ENCODE peak calls at places on chromosome 4, in five cellular contexts. W is CD8-positive, alpha-beta memory T cell; Y is neural crest cell; F is globus pallidus; M is choroid plexus epithelial cell. S is an unnamed sample.
A peak's percentile ranks its signal among the peaks of the same experiment; 100 is the strongest.

GRCh38 chr4:6380746-6381411 is 91.5 kb downstream of the PPP2R2C start:
- DNase-seq in M (no peak), Y (no peak), F (no peak), W (no peak), S (no peak)

GRCh38 chr4:179110816-179111215 is 1668.6 kb upstream of the AGA start:
- DNase-seq in F (no peak), Y (no peak), M (no peak), W (no peak), S (no peak)

GRCh38 chr4:1297456-1298325 is 8.0 kb downstream of the MAEA start:
- DNase-seq in W (peak; percentile 53), Y (no peak), F (no peak), M (no peak), S (no peak)

GRCh38 chr4:23728393-23728792 is 161.5 kb downstream of the PPARGC1A start:
- DNase-seq in Y (no peak), F (no peak), W (no peak), M (peak; percentile 28), S (peak; percentile 2)

GRCh38 chr4:112321768-112322684 is 24.9 kb downstream of the ALPK1 start:
- DNase-seq in M (peak; percentile 75), W (peak; percentile 66), F (peak; percentile 50), Y (peak; percentile 77), S (peak; percentile 53)

GRCh38 chr4:11497212-11497806 is 68.6 kb upstream of the HS3ST1 start:
- DNase-seq in W (no peak), M (no peak), F (no peak), Y (no peak), S (no peak)

GRCh38 chr4:101086801-101087586 is 260.3 kb downstream of the PPP3CA start:
- DNase-seq in Y (no peak), F (no peak), M (no peak), W (no peak), S (no peak)

GRCh38 chr4:4386736-4387392 is at the start of gene NSG1:
- DNase-seq in Y (peak; percentile 39), W (peak; percentile 41), M (peak; percentile 17), F (no peak), S (no peak)

GRCh38 chr4:104494822-104495559 is at the start of gene CXXC4:
- DNase-seq in Y (peak; percentile 74), F (peak; percentile 87), W (peak; percentile 7), M (peak; percentile 40), S (peak; percentile 61)

GRCh38 chr4:153521995-153522799 is 56.0 kb downstream of the TMEM131L start:
- DNase-seq in Y (no peak), W (peak; percentile 40), M (no peak), F (no peak), S (no peak)

GRCh38 chr4:80082693-80083092 is 9.7 kb upstream of the ANTXR2 start:
- DNase-seq in Y (no peak), M (no peak), F (no peak), W (no peak), S (no peak)

S was measured in amniotic epithelial cell.